ENCODE peak calls at places on chromosomes 6 and 20, in ten cellular contexts. I is dorsolateral prefrontal cortex, C is left ventricle myocardium inferior, Y is ascending aorta, W is stomach, R is heart right ventricle, F is IMR-90, X is lung, P is pancreas, Z is OCI-LY7. J is an unnamed sample.

GRCh38 chr20:60206259-60206658 is 248.0 kb downstream of the CDH26 start:
- DNase-seq in F (peak), X (no peak), Y (no peak), I (no peak), C (no peak), R (no peak), Z (peak), P (no peak), W (no peak), J (no peak)

GRCh38 chr6:108507316-108507715 is 53.4 kb upstream of the FOXO3 start:
- DNase-seq in R (no peak), Y (no peak), C (no peak), P (no peak), Z (no peak), W (no peak), X (no peak), I (no peak), F (no peak), J (no peak)

GRCh38 chr20:62808211-62808865 is 3.7 kb downstream of the OGFR start:
- DNase-seq in Z (peak), F (peak), I (peak), W (peak), P (peak), X (peak), R (peak), C (peak), Y (no peak), J (no peak)

GRCh38 chr6:129186988-129187387 is 304.1 kb downstream of the LAMA2 start:
- DNase-seq in C (no peak), X (no peak), F (peak), Z (no peak), W (no peak), I (no peak), R (no peak), Y (no peak), P (no peak), J (no peak)

GRCh38 chr20:375265-375889 is 5.2 kb upstream of the TRIB3 start:
- DNase-seq in W (no peak), Y (no peak), I (no peak), P (no peak), X (no peak), F (no peak), Z (no peak), R (no peak), C (no peak), J (no peak)

GRCh38 chr6:125746731-125747588 is 2.5 kb upstream of the HEY2 start:
- DNase-seq in R (peak), Z (peak), I (peak), Y (peak), F (peak), C (peak), P (peak), W (peak), X (peak), J (peak)

GRCh38 chr20:51360451-51361230 is 181.9 kb downstream of the NFATC2 start:
- DNase-seq in R (no peak), Y (no peak), W (no peak), X (no peak), P (no peak), C (no peak), F (peak), I (no peak), Z (no peak), J (no peak)

GRCh38 chr6:32852018-32852843 is 1.3 kb downstream of the TAP1 start:
- DNase-seq in I (no peak), X (no peak), W (peak), F (no peak), P (no peak), Z (no peak), C (peak), Y (no peak), R (no peak), J (no peak)

GRCh38 chr6:147087641-147088040 is 116.6 kb upstream of the STXBP5 start:
- DNase-seq in R (no peak), I (no peak), Z (no peak), Y (no peak), C (no peak), X (no peak), P (no peak), F (no peak), W (no peak), J (no peak)

GRCh38 chr20:58056021-58056591 is 172.3 kb downstream of the ANKRD60 start:
- DNase-seq in W (no peak), P (no peak), C (no peak), Z (no peak), X (no peak), F (no peak), I (no peak), Y (no peak), R (no peak), J (no peak)

GRCh38 chr20:9689041-9689440 is 149.8 kb downstream of the PAK5 start:
- DNase-seq in Y (no peak), X (no peak), R (no peak), F (no peak), P (no peak), I (no peak), C (no peak), Z (no peak), W (no peak), J (no peak)

GRCh38 chr20:38617011-38617829 is 15.6 kb downstream of the ARHGAP40 start:
- DNase-seq in Z (no peak), I (no peak), R (no peak), P (no peak), W (no peak), F (peak), X (no peak), Y (no peak), C (no peak), J (no peak)

GRCh38 chr6:87702589-87702945 is 534 bp upstream of the AKIRIN2 start:
- DNase-seq in C (no peak), Z (peak), F (peak), R (no peak), Y (no peak), P (no peak), W (no peak), X (no peak), I (no peak), J (no peak)

GRCh38 chr20:56393133-56393472 is 658 bp downstream of the CSTF1 start:
- DNase-seq in P (no peak), Y (no peak), W (no peak), R (no peak), X (no peak), Z (peak), I (no peak), C (no peak), F (no peak), J (no peak)

GRCh38 chr6:75526502-75527127 is 33.0 kb upstream of the FILIP1 start:
- DNase-seq in W (peak), X (peak), C (no peak), F (peak), R (no peak), Z (peak), I (no peak), Y (no peak), P (peak), J (peak)

GRCh38 chr20:38935285-38935684 is 9.1 kb downstream of the FAM83D start:
- DNase-seq in Z (no peak), R (no peak), W (no peak), F (no peak), C (no peak), X (no peak), Y (no peak), P (no peak), I (no peak), J (no peak)

GRCh38 chr6:111551521-111552231 is 54.0 kb downstream of the TRAF3IP2 start:
- DNase-seq in P (peak), Y (no peak), R (no peak), C (no peak), F (no peak), X (peak), W (peak), I (no peak), Z (no peak), J (no peak)

GRCh38 chr20:61521680-61522420 is 269.8 kb downstream of the CDH4 start:
- DNase-seq in Z (peak), R (no peak), C (no peak), F (peak), Y (no peak), X (no peak), I (no peak), P (no peak), W (no peak), J (no peak)

GRCh38 chr6:22956029-22956715 is 386.8 kb downstream of the HDGFL1 start:
- DNase-seq in X (no peak), Z (no peak), F (no peak), I (no peak), R (no peak), W (no peak), C (no peak), P (no peak), Y (no peak), J (no peak)

GRCh38 chr6:22952076-22952475 is 382.7 kb downstream of the HDGFL1 start:
- DNase-seq in C (no peak), F (peak), Y (no peak), P (no peak), I (no peak), Z (no peak), R (no peak), X (no peak), W (no peak), J (no peak)

GRCh38 chr6:22959571-22959970 is 390.2 kb downstream of the HDGFL1 start:
- DNase-seq in Z (no peak), Y (no peak), C (no peak), X (no peak), F (no peak), R (no peak), P (no peak), W (no peak), I (no peak), J (no peak)

GRCh38 chr6:22958677-22959076 is 389.3 kb downstream of the HDGFL1 start:
- DNase-seq in W (no peak), C (no peak), F (no peak), P (no peak), Y (no peak), I (no peak), R (no peak), X (no peak), Z (no peak), J (no peak)

GRCh38 chr6:22954749-22955385 is 385.5 kb downstream of the HDGFL1 start:
- DNase-seq in Y (no peak), W (no peak), I (no peak), Z (no peak), R (no peak), X (no peak), F (peak), C (no peak), P (no peak), J (no peak)
- H3K4me3 ChIP-seq in Y (peak), W (no peak), I (no peak), Z (no peak), R (peak), X (no peak), F (peak), C (peak), P (no peak), J (peak)

GRCh38 chr6:48733581-48733980 is 622.6 kb upstream of the PTCHD4 start:
- DNase-seq in Y (no peak), P (no peak), I (no peak), C (no peak), X (no peak), W (no peak), Z (no peak), R (no peak), F (peak), J (no peak)
- H3K27ac ChIP-seq in Y (no peak), P (no peak), I (no peak), C (no peak), X (no peak), W (no peak), Z (no peak), R (no peak), F (no peak), J (no peak)

GRCh38 chr6:7544597-7544996 is 3.1 kb downstream of the DSP start:
- DNase-seq in R (no peak), W (no peak), Z (no peak), Y (no peak), P (no peak), F (no peak), I (no peak), C (no peak), X (no peak), J (no peak)

GRCh38 chr6:7542065-7542877 is 800 bp downstream of the DSP start:
- DNase-seq in F (no peak), Y (no peak), Z (no peak), P (peak), I (no peak), W (peak), X (no peak), R (peak), C (peak), J (no peak)

GRCh38 chr6:7543761-7544424 is 2.4 kb downstream of the DSP start:
- DNase-seq in W (no peak), R (no peak), Y (no peak), F (no peak), Z (no peak), C (no peak), P (no peak), X (no peak), I (no peak), J (no peak)

GRCh38 chr6:7541175-7542064 is at the start of gene DSP:
- DNase-seq in Z (no peak), P (peak), Y (no peak), R (peak), X (peak), C (peak), I (no peak), W (peak), F (no peak), J (no peak)

GRCh38 chr6:7542878-7543394 is 1.5 kb downstream of the DSP start:
- DNase-seq in W (peak), F (peak), C (peak), R (peak), P (peak), Z (no peak), Y (no peak), X (peak), I (no peak), J (no peak)
- H3K4me3 ChIP-seq in W (peak), F (peak), C (peak), R (peak), P (peak), Z (no peak), Y (peak), X (peak), I (peak), J (peak)

DNA sequence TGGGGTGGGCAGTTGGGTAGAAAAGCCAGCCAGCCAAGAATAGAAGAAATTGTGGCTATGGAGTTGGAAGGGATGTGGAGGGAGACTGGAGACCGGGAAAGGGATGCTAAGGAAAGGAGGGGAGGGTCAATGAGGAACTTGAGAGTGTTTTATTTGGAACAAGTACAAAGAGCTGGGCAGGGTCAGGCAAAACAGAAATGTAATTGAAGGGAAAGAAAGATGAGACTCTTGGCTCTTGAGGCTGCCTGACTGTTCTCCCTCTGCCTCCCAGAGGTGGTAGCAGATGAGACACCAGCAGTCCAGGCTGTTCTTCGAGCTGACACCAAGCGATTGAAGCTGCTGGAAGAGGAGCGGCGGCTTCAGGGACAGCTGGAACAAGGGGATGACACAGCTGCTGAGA is 12.7 kb downstream of the ABCF1 start:
- DNase-seq in P (no peak), F (no peak), Z (no peak), R (no peak), Y (no peak), C (no peak), X (no peak), I (no peak), W (no peak), J (no peak)
- H3K27ac ChIP-seq in P (no peak), F (no peak), Z (no peak), R (no peak), Y (no peak), C (no peak), X (no peak), I (no peak), W (no peak), J (no peak)

GRCh38 chr6:1608976-1609661 is 596 bp upstream of the FOXC1 start:
- DNase-seq in I (no peak), F (peak), W (no peak), Y (no peak), R (peak), P (peak), C (no peak), Z (no peak), X (no peak), J (no peak)
- H3K4me3 ChIP-seq in I (no peak), F (peak), W (peak), Y (peak), R (peak), P (peak), C (peak), Z (no peak), X (peak), J (peak)

GRCh38 chr6:34339971-34340370 is 52.5 kb downstream of the NUDT3 start:
- DNase-seq in W (no peak), Z (no peak), C (no peak), I (no peak), R (no peak), F (no peak), Y (no peak), P (no peak), X (no peak), J (no peak)

GRCh38 chr6:34340394-34340793 is 52.1 kb downstream of the NUDT3 start:
- DNase-seq in F (no peak), P (no peak), Z (no peak), Y (no peak), C (no peak), R (no peak), X (no peak), I (no peak), W (no peak), J (no peak)

GRCh38 chr6:34342247-34342646 is 50.2 kb downstream of the NUDT3 start:
- DNase-seq in Z (no peak), Y (no peak), I (no peak), X (no peak), F (no peak), W (no peak), R (no peak), P (no peak), C (no peak), J (no peak)

GRCh38 chr6:34340906-34341480 is 51.5 kb downstream of the NUDT3 start:
- DNase-seq in X (no peak), P (no peak), I (no peak), W (no peak), Z (no peak), C (no peak), R (no peak), Y (no peak), F (no peak), J (no peak)

GRCh38 chr6:34341481-34341971 is 50.9 kb downstream of the NUDT3 start:
- DNase-seq in Y (no peak), P (peak), R (no peak), Z (no peak), X (no peak), I (no peak), C (no peak), W (peak), F (peak), J (peak)
- H3K27ac ChIP-seq in Y (peak), P (no peak), R (peak), Z (no peak), X (no peak), I (peak), C (peak), W (peak), F (no peak), J (peak)

J was measured in gastrocnemius medialis.